ENCODE peak calls at places on chromosomes 6 and 20, in seven cellular contexts. One of them, this sample, is unnamed.

GRCh38 chr6:38445321-38445720 is 194.4 kb downstream of the BTBD9 start:
- DNase-seq in H1: no peak
- DNase-seq in non-pigmented ciliary epithelial cell: no peak
- DNase-seq in HTR-8/SVneo: no peak
- DNase-seq in cardiac muscle cell: no peak
- DNase-seq in stimulated activated CD4-positive, alpha-beta T cell treated with anti-CD3 and anti-CD28 coated beads, Interleukin-4, amount 100 ng/mL, for 1 hour: no peak
- DNase-seq in spleen: no peak
- DNase-seq in this sample: no peak

GRCh38 chr6:125957845-125958244 is 1.3 kb downstream of the HINT3 start:
- DNase-seq in HTR-8/SVneo: peak
- DNase-seq in cardiac muscle cell: no peak
- DNase-seq in stimulated activated CD4-positive, alpha-beta T cell treated with anti-CD3 and anti-CD28 coated beads, Interleukin-4, amount 100 ng/mL, for 1 hour: no peak
- DNase-seq in H1: no peak
- DNase-seq in spleen: no peak
- DNase-seq in non-pigmented ciliary epithelial cell: no peak
- DNase-seq in this sample: peak

GRCh38 chr6:36980876-36981619 is 4.9 kb downstream of the MTCH1 start:
- DNase-seq in cardiac muscle cell: no peak
- DNase-seq in non-pigmented ciliary epithelial cell: no peak
- DNase-seq in spleen: no peak
- DNase-seq in stimulated activated CD4-positive, alpha-beta T cell treated with anti-CD3 and anti-CD28 coated beads, Interleukin-4, amount 100 ng/mL, for 1 hour: no peak
- DNase-seq in HTR-8/SVneo: no peak
- DNase-seq in H1: no peak
- DNase-seq in this sample: no peak

GRCh38 chr6:53734473-53735299 is 60.1 kb upstream of the LRRC1 start:
- DNase-seq in HTR-8/SVneo: peak
- DNase-seq in cardiac muscle cell: peak
- DNase-seq in stimulated activated CD4-positive, alpha-beta T cell treated with anti-CD3 and anti-CD28 coated beads, Interleukin-4, amount 100 ng/mL, for 1 hour: no peak
- DNase-seq in H1: peak
- DNase-seq in non-pigmented ciliary epithelial cell: peak
- DNase-seq in spleen: no peak
- DNase-seq in this sample: peak

GRCh38 chr6:55668625-55669024 is 89.6 kb upstream of the HMGCLL1 start:
- DNase-seq in HTR-8/SVneo: no peak
- DNase-seq in non-pigmented ciliary epithelial cell: no peak
- DNase-seq in stimulated activated CD4-positive, alpha-beta T cell treated with anti-CD3 and anti-CD28 coated beads, Interleukin-4, amount 100 ng/mL, for 1 hour: no peak
- DNase-seq in H1: no peak
- DNase-seq in spleen: no peak
- DNase-seq in cardiac muscle cell: no peak
- DNase-seq in this sample: no peak

GRCh38 chr6:79946773-79947190 is 571 bp downstream of the ELOVL4 start:
- DNase-seq in spleen: no peak
- DNase-seq in cardiac muscle cell: peak
- DNase-seq in H1: no peak
- DNase-seq in non-pigmented ciliary epithelial cell: no peak
- DNase-seq in stimulated activated CD4-positive, alpha-beta T cell treated with anti-CD3 and anti-CD28 coated beads, Interleukin-4, amount 100 ng/mL, for 1 hour: no peak
- DNase-seq in HTR-8/SVneo: peak
- DNase-seq in this sample: no peak

GRCh38 chr6:50714487-50715379 is 1.4 kb downstream of the TFAP2D start:
- DNase-seq in H1: no peak
- DNase-seq in non-pigmented ciliary epithelial cell: no peak
- DNase-seq in HTR-8/SVneo: no peak
- DNase-seq in stimulated activated CD4-positive, alpha-beta T cell treated with anti-CD3 and anti-CD28 coated beads, Interleukin-4, amount 100 ng/mL, for 1 hour: no peak
- DNase-seq in spleen: no peak
- DNase-seq in cardiac muscle cell: peak
- DNase-seq in this sample: no peak

GRCh38 chr20:461254-462198 is 807 bp downstream of the TBC1D20 start:
- DNase-seq in HTR-8/SVneo: peak
- DNase-seq in spleen: peak
- DNase-seq in non-pigmented ciliary epithelial cell: no peak
- DNase-seq in stimulated activated CD4-positive, alpha-beta T cell treated with anti-CD3 and anti-CD28 coated beads, Interleukin-4, amount 100 ng/mL, for 1 hour: peak
- DNase-seq in cardiac muscle cell: peak
- DNase-seq in H1: no peak
- DNase-seq in this sample: peak

GRCh38 chr6:111564482-111564945 is 41.2 kb downstream of the TRAF3IP2 start:
- DNase-seq in H1: no peak
- DNase-seq in HTR-8/SVneo: no peak
- DNase-seq in stimulated activated CD4-positive, alpha-beta T cell treated with anti-CD3 and anti-CD28 coated beads, Interleukin-4, amount 100 ng/mL, for 1 hour: no peak
- DNase-seq in spleen: no peak
- DNase-seq in non-pigmented ciliary epithelial cell: no peak
- DNase-seq in cardiac muscle cell: no peak
- DNase-seq in this sample: no peak